ENCODE peak calls at places on chromosomes 6 and 20, in four cellular contexts. Z is prostate gland, X is tibial nerve, D is HepG2. B is an unnamed sample.

GRCh38 chr20:51054233-51054632 is 31.3 kb upstream of the KCNG1 start:
- DNase-seq in D (no peak), Z (no peak), X (no peak), B (no peak)

GRCh38 chr6:42572523-42572922 is 8.7 kb downstream of the UBR2 start:
- DNase-seq in Z (no peak), X (no peak), D (no peak), B (no peak)

GRCh38 chr6:56795852-56796532 is 153.3 kb upstream of the DST start:
- DNase-seq in X (no peak), D (no peak), Z (no peak), B (no peak)

GRCh38 chr6:56072856-56073255 is 174.5 kb downstream of the COL21A1 start:
- DNase-seq in X (no peak), D (no peak), Z (no peak), B (no peak)

GRCh38 chr6:113102761-113103160 is 754.4 kb upstream of the MARCKS start:
- DNase-seq in Z (no peak), X (no peak), D (no peak), B (no peak)

GRCh38 chr20:29497261-29497671 is 1760.2 kb upstream of the DEFB115 start:
- DNase-seq in D (peak), X (peak), Z (peak), B (no peak)

GRCh38 chr6:11956781-11957180 is 55.3 kb upstream of the HIVEP1 start:
- DNase-seq in X (no peak), Z (no peak), D (no peak), B (no peak)

GRCh38 chr6:109304284-109305015 is 77.8 kb downstream of the CD164 start:
- DNase-seq in X (no peak), Z (no peak), D (no peak), B (no peak)

GRCh38 chr6:7910654-7911344 is at the start of gene TXNDC5:
- DNase-seq in Z (peak), X (peak), D (peak), B (no peak)

GRCh38 chr20:40512567-40512966 is 176.5 kb downstream of the MAFB start:
- DNase-seq in D (no peak), X (no peak), Z (no peak), B (no peak)

GRCh38 chr6:90712165-90712564 is 125.3 kb upstream of the MAP3K7 start:
- DNase-seq in X (no peak), D (no peak), Z (no peak), B (no peak)

GRCh38 chr6:116387374-116387773 is 16.6 kb downstream of the DSE start:
- DNase-seq in D (no peak), X (no peak), Z (no peak), B (no peak)

GRCh38 chr6:116390571-116390970 is 19.8 kb downstream of the DSE start:
- DNase-seq in Z (no peak), X (no peak), D (no peak), B (no peak)

GRCh38 chr6:116386581-116387299 is 16.0 kb downstream of the DSE start:
- DNase-seq in X (no peak), D (no peak), Z (no peak), B (no peak)

GRCh38 chr6:116389357-116389756 is 18.6 kb downstream of the DSE start:
- DNase-seq in X (no peak), Z (no peak), D (no peak), B (no peak)

GRCh38 chr6:116388924-116389323 is 18.2 kb downstream of the DSE start:
- DNase-seq in D (no peak), Z (no peak), X (no peak), B (no peak)
- H3K27ac ChIP-seq in D (no peak), Z (no peak), X (peak), B (no peak)

GRCh38 chr6:170423814-170424633 is 117.5 kb downstream of the FAM120B start:
- DNase-seq in Z (no peak), X (no peak), D (peak), B (no peak)
- TF ChIP-seq POLR2A in Z (no peak), X (no peak), D (no peak), B (no peak)

DNA sequence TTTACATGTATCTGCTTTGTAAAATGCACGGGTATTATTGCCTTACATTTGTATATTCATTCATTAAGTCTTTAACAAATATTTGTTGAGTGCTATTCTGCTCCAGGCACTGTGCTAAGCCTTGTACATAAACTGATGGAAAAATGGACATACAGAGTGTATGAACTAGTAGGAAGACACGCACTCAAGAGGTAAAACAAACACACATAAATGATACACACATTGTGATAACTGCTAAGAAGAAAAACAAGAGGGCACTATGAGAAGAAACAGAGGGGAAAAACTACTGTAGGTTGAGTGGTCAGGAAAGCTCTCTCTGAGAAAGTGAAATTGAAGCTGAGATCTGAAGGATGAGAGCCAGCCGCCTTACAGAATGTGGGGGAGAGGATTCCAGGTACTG is 117.4 kb downstream of the EYA4 start:
- DNase-seq in Z (no peak), X (no peak), D (no peak), B (no peak)
- H3K27ac ChIP-seq in Z (no peak), X (no peak), D (no peak), B (no peak)

DNA sequence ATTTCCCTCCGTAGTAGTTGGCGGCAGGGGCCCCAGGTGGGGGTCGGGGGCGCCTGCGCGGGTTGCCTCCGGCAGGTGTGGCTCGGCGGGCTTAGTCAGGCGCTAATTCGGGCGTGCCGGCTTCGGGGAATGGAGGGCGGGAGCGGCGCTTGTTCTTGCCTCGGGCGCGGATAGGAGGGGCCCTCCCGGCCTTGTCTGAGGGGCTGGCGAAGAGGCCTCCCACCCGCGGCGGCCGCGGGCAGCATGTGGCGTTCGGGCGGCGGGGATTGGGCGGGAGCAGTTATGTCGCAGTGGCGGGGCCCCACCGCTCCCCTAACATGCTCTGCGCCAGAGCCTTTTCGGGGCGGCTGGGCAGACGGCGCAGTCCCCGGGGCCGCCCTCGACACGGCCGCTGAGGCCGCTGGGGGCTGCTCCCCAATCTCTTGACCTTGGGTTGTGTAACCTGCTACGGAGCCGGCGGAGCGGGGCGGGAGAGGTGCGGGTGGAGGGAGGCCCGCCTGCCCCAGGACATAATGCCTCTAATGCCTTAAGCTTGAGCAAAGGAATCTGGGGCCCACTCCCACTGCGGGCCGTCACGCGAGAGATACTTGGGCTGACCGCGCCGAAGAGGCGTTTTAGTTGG is 1.1 kb downstream of the AMD1 start:
- DNase-seq in D (no peak), Z (peak), X (no peak), B (no peak)
- TF ChIP-seq POLR2A in D (no peak), Z (no peak), X (no peak), B (no peak)

GRCh38 chr6:140380371-140381218 is 1006.1 kb upstream of the CITED2 start:
- DNase-seq in Z (no peak), D (peak), X (no peak), B (no peak)
- H3K27ac ChIP-seq in Z (no peak), D (peak), X (no peak), B (no peak)

GRCh38 chr6:142400495-142400894 is 98.7 kb downstream of the ADGRG6 start:
- DNase-seq in Z (no peak), D (no peak), X (no peak), B (no peak)

GRCh38 chr6:142398353-142398752 is 96.5 kb downstream of the ADGRG6 start:
- DNase-seq in X (no peak), D (no peak), Z (no peak), B (no peak)

GRCh38 chr6:142395768-142396231 is 94.0 kb downstream of the ADGRG6 start:
- DNase-seq in X (no peak), D (no peak), Z (no peak), B (no peak)

GRCh38 chr6:142401838-142402237 is 100.0 kb downstream of the ADGRG6 start:
- DNase-seq in Z (no peak), X (no peak), D (no peak), B (no peak)

DNA sequence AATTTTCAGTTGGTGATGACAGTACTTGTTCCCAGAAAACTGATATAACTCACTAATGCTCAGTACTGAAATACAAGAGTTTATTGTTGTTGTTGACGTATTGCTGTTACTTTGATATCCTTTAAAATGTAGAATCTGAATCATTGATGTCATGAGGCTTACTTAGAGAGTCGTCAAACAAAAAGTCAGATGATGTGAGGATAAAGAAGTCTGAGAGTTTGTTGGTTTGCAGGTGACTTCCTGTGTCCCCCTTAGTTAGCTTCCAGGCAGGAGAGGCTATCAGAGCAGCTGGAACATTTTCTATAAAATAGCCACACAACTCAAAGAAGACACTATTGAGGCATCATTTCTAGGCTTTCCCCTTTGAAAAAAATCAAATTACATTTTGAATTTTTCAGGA is 97.9 kb downstream of the ADGRG6 start:
- DNase-seq in X (no peak), D (no peak), Z (no peak), B (no peak)
- TF ChIP-seq POLR2A in X (no peak), D (no peak), Z (no peak), B (no peak)

GRCh38 chr20:38628580-38629470 is 27.2 kb downstream of the ARHGAP40 start:
- DNase-seq in Z (no peak), D (no peak), X (no peak), B (no peak)
- H3K27ac ChIP-seq in Z (no peak), D (no peak), X (no peak), B (no peak)

DNA sequence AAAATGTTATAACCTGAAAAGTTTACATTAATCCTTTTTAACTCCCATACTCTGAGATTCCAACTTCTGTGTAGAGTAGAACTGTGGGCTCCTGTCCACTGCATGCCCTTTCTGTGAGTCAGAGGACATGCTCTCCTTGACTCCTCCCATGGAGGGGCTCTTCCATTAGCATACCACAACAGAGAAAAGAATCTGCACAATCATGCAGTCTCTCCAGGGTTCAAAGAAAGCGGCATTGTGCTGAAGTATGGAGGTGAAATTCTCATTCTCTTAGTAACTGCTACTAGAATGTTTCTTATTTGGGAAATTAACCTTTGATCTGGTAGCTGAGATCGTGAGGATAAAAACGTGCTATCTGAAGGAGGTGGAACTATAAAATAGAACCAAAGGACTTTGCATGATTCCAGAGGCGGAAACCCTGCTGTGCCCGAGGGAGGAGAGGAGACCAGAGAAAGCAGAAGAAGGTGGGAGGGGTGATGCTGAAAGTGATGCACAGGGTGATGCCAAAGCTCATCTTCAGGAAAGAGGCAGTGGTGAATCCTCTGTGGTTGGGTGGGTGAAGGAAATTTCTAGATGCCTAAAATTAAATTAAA is 202.2 kb upstream of the PCSK2 start:
- DNase-seq in D (peak), X (no peak), Z (no peak), B (no peak)
- TF ChIP-seq POLR2A in D (no peak), X (no peak), Z (no peak), B (no peak)

DNA sequence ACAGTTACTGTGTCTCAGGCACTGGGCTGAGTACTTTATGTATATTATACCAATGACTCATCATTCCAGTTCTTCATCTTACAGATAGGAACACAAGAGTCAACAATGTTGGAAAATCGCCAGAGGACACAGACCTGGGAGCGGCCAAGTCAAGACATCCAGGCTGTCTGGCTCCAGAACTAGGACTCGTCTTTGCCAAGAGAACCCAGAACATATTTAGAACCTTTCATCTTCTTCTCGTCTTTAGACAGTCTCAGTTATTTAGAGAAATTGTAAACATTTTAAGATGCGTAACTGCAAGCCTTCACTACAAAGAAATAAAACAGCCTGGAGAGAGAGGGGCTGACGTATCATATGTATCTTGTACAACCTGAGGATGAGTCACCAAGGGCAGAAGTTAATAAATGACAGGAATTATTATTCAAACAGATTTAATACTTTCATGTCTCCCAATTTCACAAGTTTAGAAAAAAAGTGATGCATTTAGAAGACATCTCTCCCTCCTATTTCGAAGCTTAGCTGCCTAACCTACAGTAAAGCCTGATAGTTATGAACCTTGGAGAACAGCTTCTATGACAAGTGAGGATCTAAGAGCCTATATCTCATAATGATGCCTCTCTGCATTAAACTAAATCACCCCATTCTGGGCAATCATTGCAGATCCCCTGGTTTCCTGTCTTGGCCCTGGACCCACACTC is 43.4 kb downstream of the SLC22A3 start:
- DNase-seq in D (peak), Z (no peak), X (no peak), B (no peak)
- H3K27ac ChIP-seq in D (peak), Z (peak), X (peak), B (peak)

GRCh38 chr6:50318536-50318935 is 268.8 kb upstream of the DEFB112 start:
- DNase-seq in Z (no peak), X (no peak), D (no peak), B (no peak)
- TF ChIP-seq POLR2A in Z (no peak), X (no peak), D (no peak), B (no peak)